ENCODE peak calls at places on chromosome 1, in four cellular contexts. M is K562, Y is GM12878, H is HepG2. T is an unnamed sample.

GRCh38 chr1:3651939-3652537 is at the start of gene TP73:
- DNase-seq in M (peak; percentile 92), Y (no peak), H (no peak), T (peak; percentile 59)

GRCh38 chr1:148379170-148379500 is 104.0 kb downstream of the PPIAL4G start:
- DNase-seq in M (no peak), Y (no peak), H (no peak), T (no peak)

GRCh38 chr1:22347854-22348760 is 103.5 kb upstream of the ZBTB40 start:
- DNase-seq in M (no peak), Y (no peak), H (peak; percentile 91), T (no peak)

GRCh38 chr1:234915923-234916675 is 212.5 kb downstream of the TOMM20 start:
- DNase-seq in M (no peak), Y (no peak), H (no peak), T (no peak)

GRCh38 chr1:21490774-21491482 is 18.3 kb upstream of the ALPL start:
- DNase-seq in M (peak; percentile 39), Y (no peak), H (peak; percentile 41), T (no peak)

GRCh38 chr1:221887758-221888157 is 145.9 kb upstream of the DUSP10 start:
- DNase-seq in M (no peak), Y (no peak), H (no peak), T (no peak)

GRCh38 chr1:25104932-25105561 is 127.3 kb downstream of the SYF2 start:
- DNase-seq in M (no peak), Y (no peak), H (no peak), T (no peak)

GRCh38 chr1:61097326-61097725 is 15.0 kb downstream of the NFIA start:
- DNase-seq in M (no peak), Y (no peak), H (no peak), T (no peak)

GRCh38 chr1:41366428-41367101 is 5.3 kb downstream of the FOXO6 start:
- DNase-seq in M (peak; percentile 38), Y (no peak), H (no peak), T (no peak)

GRCh38 chr1:90719321-90720136 is 2.4 kb upstream of the BARHL2 start:
- DNase-seq in M (no peak), Y (no peak), H (no peak), T (no peak)

GRCh38 chr1:154154053-154154452 is 820 bp downstream of the NUP210L start:
- DNase-seq in M (no peak), Y (no peak), H (no peak), T (no peak)

GRCh38 chr1:23791434-23792047 is 596 bp downstream of the LYPLA2 start:
- DNase-seq in M (peak; percentile 63), Y (no peak), H (no peak), T (no peak)

GRCh38 chr1:178607718-178608408 is 95.0 kb downstream of the TEX35 start:
- DNase-seq in M (no peak), Y (peak; percentile 72), H (no peak), T (no peak)

GRCh38 chr1:15952317-15953258 is 23.3 kb downstream of the ZBTB17 start:
- DNase-seq in M (peak; percentile 79), Y (no peak), H (no peak), T (no peak)

GRCh38 chr1:46487818-46488218 is 1.8 kb upstream of the DMBX1 start:
- DNase-seq in M (peak; percentile 64), Y (no peak), H (no peak), T (peak; percentile 62)

GRCh38 chr1:169696273-169697100 is 14.9 kb downstream of the SELL start:
- DNase-seq in M (no peak), Y (no peak), H (no peak), T (no peak)

GRCh38 chr1:61056674-61057439 is 25.5 kb upstream of the NFIA start:
- DNase-seq in M (peak; percentile 59), Y (no peak), H (no peak), T (no peak)

GRCh38 chr1:169853335-169853734 is 40.4 kb downstream of the SCYL3 start:
- DNase-seq in M (no peak), Y (no peak), H (no peak), T (no peak)

GRCh38 chr1:117639741-117640140 is 33.9 kb downstream of the TENT5C start:
- DNase-seq in M (no peak), Y (no peak), H (no peak), T (no peak)

GRCh38 chr1:183191833-183192232 is 5.8 kb downstream of the LAMC2 start:
- DNase-seq in M (no peak), Y (no peak), H (no peak), T (no peak)

GRCh38 chr1:230905733-230906132 is 37.4 kb upstream of the C1orf198 start:
- DNase-seq in M (no peak), Y (no peak), H (no peak), T (no peak)

GRCh38 chr1:72846891-72847290 is 564.6 kb upstream of the NEGR1 start:
- DNase-seq in M (no peak), Y (no peak), H (no peak), T (no peak)

GRCh38 chr1:230507671-230508407 is 81.7 kb upstream of the PGBD5 start:
- DNase-seq in M (no peak), Y (no peak), H (no peak), T (no peak)

GRCh38 chr1:180213401-180214177 is 16.5 kb upstream of the LHX4 start:
- DNase-seq in M (peak; percentile 100), Y (peak; percentile 20), H (no peak), T (no peak)

GRCh38 chr1:45892068-45892785 is 88.8 kb downstream of the MAST2 start:
- DNase-seq in M (no peak), Y (no peak), H (peak; percentile 87), T (no peak)

GRCh38 chr1:19688041-19688842 is 23.6 kb downstream of the HTR6 start:
- DNase-seq in M (no peak), Y (no peak), H (no peak), T (no peak)

GRCh38 chr1:222897527-222898190 is 82.8 kb downstream of the DISP1 start:
- DNase-seq in M (no peak), Y (no peak), H (no peak), T (no peak)

GRCh38 chr1:241787691-241788090 is 60.3 kb upstream of the EXO1 start:
- DNase-seq in M (no peak), Y (no peak), H (no peak), T (no peak)

GRCh38 chr1:18066576-18066975 is 41.0 kb upstream of the IGSF21 start:
- DNase-seq in M (no peak), Y (no peak), H (no peak), T (no peak)

GRCh38 chr1:106534612-106535011 is 521.9 kb upstream of the PRMT6 start:
- DNase-seq in M (no peak), Y (no peak), H (no peak), T (no peak)
- TF ChIP-seq BHLHE40 in M (no peak), Y (no peak), H (no peak), T (no peak)

GRCh38 chr1:237799762-237800474 is 90.8 kb downstream of the ZP4 start:
- DNase-seq in M (peak; percentile 86), Y (peak; percentile 9), H (peak; percentile 43), T (peak; percentile 91)
- TF ChIP-seq TARDBP in M (no peak), Y (no peak), H (no peak), T (no peak)

DNA sequence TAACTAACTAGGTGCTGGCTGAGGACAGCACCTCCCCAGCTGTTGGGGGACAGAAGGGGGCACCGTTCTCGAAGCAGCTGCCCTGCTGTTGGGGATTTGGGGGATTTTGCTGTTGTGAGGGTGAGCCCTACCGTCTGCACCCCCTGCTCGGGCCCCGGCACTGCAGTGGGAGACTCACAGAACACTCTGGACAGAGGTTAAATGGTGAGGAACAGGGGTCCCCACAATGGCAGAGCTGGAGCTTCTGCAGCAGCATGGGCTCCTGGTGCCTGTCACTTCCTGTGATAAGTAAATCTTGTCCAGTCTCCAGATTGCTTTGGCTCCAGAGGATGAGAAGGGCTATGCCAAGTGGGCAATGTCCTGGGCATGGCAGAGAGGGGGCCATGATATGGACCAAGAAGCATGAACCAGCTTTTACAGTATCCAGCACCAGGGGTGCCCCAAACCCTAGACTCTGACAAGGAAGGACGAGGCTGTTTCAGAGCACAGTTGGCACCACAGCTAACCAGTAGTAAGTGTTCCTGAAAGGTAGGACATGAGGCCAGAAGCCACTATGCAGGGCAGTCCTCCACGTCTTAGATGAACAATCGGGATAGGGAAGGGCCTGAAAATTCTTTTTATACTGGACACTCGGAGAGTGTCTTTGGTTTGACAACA is 365.1 kb upstream of the VAMP3 start:
- DNase-seq in M (no peak), Y (no peak), H (no peak), T (no peak)
- TF ChIP-seq BHLHE40 in M (no peak), Y (no peak), H (no peak), T (no peak)

GRCh38 chr1:58874327-58874726 is 90.5 kb upstream of the JUN start:
- DNase-seq in M (no peak), Y (no peak), H (no peak), T (no peak)
- TF ChIP-seq TARDBP in M (no peak), Y (no peak), H (no peak), T (no peak)

DNA sequence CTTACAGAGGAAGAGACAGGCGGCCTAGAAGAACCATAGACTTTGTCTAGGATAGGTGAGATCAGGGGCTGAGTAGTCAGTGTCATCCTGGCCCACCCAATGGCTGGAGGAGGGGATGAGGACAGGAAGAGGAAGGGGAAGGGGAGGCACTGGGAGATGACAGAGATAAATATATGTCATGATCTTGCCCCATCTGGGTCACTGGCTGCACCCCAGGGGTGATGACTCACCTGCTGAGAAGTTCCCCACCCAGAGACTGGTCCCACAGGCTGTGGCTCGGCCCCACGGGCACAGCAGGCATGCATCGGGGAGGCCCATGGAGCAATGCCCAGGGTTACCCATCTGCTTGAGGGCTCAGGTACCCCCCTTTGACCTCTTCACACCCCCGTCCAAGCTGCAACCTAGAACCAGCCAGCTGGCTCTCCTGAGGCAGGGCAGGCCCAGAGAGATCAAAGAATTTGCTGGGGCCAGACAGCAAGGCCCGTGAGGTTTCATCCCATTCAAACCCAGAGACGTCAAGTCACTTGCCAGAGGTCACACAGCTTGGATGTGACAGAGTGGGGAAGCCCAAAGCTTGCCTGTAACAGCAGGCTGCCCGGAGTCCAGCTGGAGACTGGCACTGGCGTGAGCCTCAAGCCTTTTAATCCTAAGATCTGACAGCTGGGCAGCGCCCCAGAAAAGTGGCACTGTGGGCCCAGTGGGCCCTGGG is 34.7 kb upstream of the CASZ1 start:
- DNase-seq in M (no peak), Y (no peak), H (no peak), T (no peak)
- TF ChIP-seq BHLHE40 in M (no peak), Y (no peak), H (no peak), T (no peak)

GRCh38 chr1:6602669-6603423 is at the start of gene KLHL21:
- DNase-seq in M (peak; percentile 93), Y (no peak), H (peak; percentile 86), T (peak; percentile 81)

GRCh38 chr1:6601049-6601864 is 1.4 kb downstream of the KLHL21 start:
- DNase-seq in M (peak; percentile 67), Y (no peak), H (peak; percentile 89), T (no peak)

GRCh38 chr1:6600410-6601048 is 2.1 kb downstream of the KLHL21 start:
- DNase-seq in M (no peak), Y (no peak), H (no peak), T (no peak)

GRCh38 chr1:6603424-6603850 is 768 bp upstream of the KLHL21 start:
- DNase-seq in M (no peak), Y (no peak), H (peak; percentile 54), T (no peak)

GRCh38 chr1:6601865-6602668 is 602 bp downstream of the KLHL21 start:
- DNase-seq in M (peak; percentile 54), Y (no peak), H (no peak), T (no peak)
- TF ChIP-seq TARDBP in M (no peak), Y (no peak), H (no peak), T (no peak)

GRCh38 chr1:175671066-175671465 is 72.3 kb downstream of the TNR start:
- DNase-seq in M (no peak), Y (no peak), H (no peak), T (no peak)

GRCh38 chr1:175675017-175675416 is 68.4 kb downstream of the TNR start:
- DNase-seq in M (no peak), Y (no peak), H (no peak), T (no peak)

GRCh38 chr1:175678471-175678870 is 64.9 kb downstream of the TNR start:
- DNase-seq in M (no peak), Y (no peak), H (no peak), T (no peak)

GRCh38 chr1:175673236-175674150 is 69.9 kb downstream of the TNR start:
- DNase-seq in M (no peak), Y (peak; percentile 28), H (no peak), T (no peak)
- TF ChIP-seq BHLHE40 in M (no peak), Y (no peak), H (no peak), T (no peak)

T was measured in HEK293T.